ENCODE peak calls at places on chromosomes 13 and 19, in four cellular contexts. E is PC-9, B is IMR-90, A is cardiac fibroblast. V is an unnamed sample.

GRCh38 chr13:43805071-43805468 is 18.3 kb upstream of the ENOX1 start:
- DNase-seq in E (peak), B (peak), A (peak), V (peak)

GRCh38 chr13:31049833-31050232 is 111.9 kb downstream of the HSPH1 start:
- DNase-seq in E (no peak), B (no peak), A (no peak), V (no peak)

GRCh38 chr13:21625366-21625765 is 21.4 kb upstream of the MICU2 start:
- DNase-seq in E (no peak), B (peak), A (peak), V (peak)

GRCh38 chr13:113964251-113964995 is 9.5 kb downstream of the C13orf46 start:
- DNase-seq in B (no peak), E (no peak), A (no peak), V (no peak)

GRCh38 chr13:34833562-34834182 is 108.4 kb upstream of the NBEA start:
- DNase-seq in E (no peak), A (peak), B (peak), V (peak)

GRCh38 chr19:1211494-1212234 is 6.1 kb downstream of the STK11 start:
- DNase-seq in B (no peak), E (no peak), A (no peak), V (no peak)

GRCh38 chr13:110305949-110306339 is 1.0 kb downstream of the COL4A1 start:
- DNase-seq in E (no peak), A (peak), B (no peak), V (peak)

GRCh38 chr13:29386246-29386645 is 209.2 kb downstream of the SLC7A1 start:
- DNase-seq in A (no peak), E (no peak), B (no peak), V (no peak)

GRCh38 chr19:480016-480855 is 16.1 kb upstream of the MADCAM1 start:
- DNase-seq in B (no peak), E (no peak), A (peak), V (peak)

GRCh38 chr13:91286317-91286716 is 61.2 kb upstream of the MIR17HG start:
- DNase-seq in A (no peak), B (no peak), E (no peak), V (no peak)

GRCh38 chr13:41565221-41565620 is 107.9 kb downstream of the RGCC start:
- DNase-seq in E (no peak), B (peak), A (peak), V (peak)

GRCh38 chr19:5897189-5897969 is 6.2 kb downstream of the NDUFA11 start:
- DNase-seq in E (no peak), B (no peak), A (no peak), V (no peak)

GRCh38 chr19:21604941-21605548 is 99.6 kb downstream of the ZNF429 start:
- DNase-seq in B (no peak), A (peak), E (no peak), V (no peak)

GRCh38 chr19:49689133-49690072 is at the start of gene ADM5:
- DNase-seq in B (no peak), E (no peak), A (no peak), V (no peak)

GRCh38 chr13:79423340-79423739 is 17.3 kb upstream of the RBM26 start:
- DNase-seq in A (no peak), B (no peak), E (no peak), V (no peak)

GRCh38 chr13:21048901-21049655 is 12.3 kb downstream of the LATS2 start:
- DNase-seq in A (no peak), B (no peak), E (no peak), V (no peak)

GRCh38 chr13:91351980-91352379 is 4.5 kb downstream of the MIR17HG start:
- DNase-seq in E (no peak), B (no peak), A (no peak), V (no peak)

GRCh38 chr13:59176775-59177174 is 987.0 kb downstream of the DIAPH3 start:
- DNase-seq in E (no peak), B (no peak), A (no peak), V (no peak)

GRCh38 chr19:43739836-43740235 is 14.9 kb downstream of the SMG9 start:
- DNase-seq in B (no peak), A (no peak), E (peak), V (no peak)

GRCh38 chr19:18053571-18054219 is 33.0 kb downstream of the IL12RB1 start:
- DNase-seq in A (peak), B (peak), E (peak), V (peak)

GRCh38 chr13:82947121-82948077 is 934.9 kb downstream of the SLITRK1 start:
- DNase-seq in A (no peak), B (peak), E (peak), V (peak)

GRCh38 chr19:411723-412355 is 2.9 kb upstream of the C2CD4C start:
- DNase-seq in A (no peak), E (no peak), B (no peak), V (no peak)

GRCh38 chr13:113105032-113105993 is at the start of gene F7:
- DNase-seq in E (peak), B (peak), A (peak), V (peak)

GRCh38 chr19:5974721-5975387 is 3.1 kb downstream of the RANBP3 start:
- DNase-seq in B (peak), A (no peak), E (no peak), V (no peak)

GRCh38 chr13:67018775-67019174 is 211.4 kb downstream of the PCDH9 start:
- DNase-seq in E (no peak), A (no peak), B (no peak), V (no peak)

GRCh38 chr19:4363571-4364304 is 20.4 kb downstream of the MPND start:
- DNase-seq in A (no peak), B (no peak), E (no peak), V (no peak)

GRCh38 chr19:4361152-4362037 is 18.0 kb downstream of the MPND start:
- DNase-seq in E (no peak), B (peak), A (no peak), V (no peak)

GRCh38 chr19:4360641-4361151 is 17.3 kb downstream of the MPND start:
- DNase-seq in A (no peak), B (no peak), E (no peak), V (no peak)

GRCh38 chr19:4362038-4362828 is 18.9 kb downstream of the MPND start:
- DNase-seq in E (no peak), B (no peak), A (no peak), V (no peak)

GRCh38 chr19:4362871-4363545 is 19.6 kb downstream of the MPND start:
- DNase-seq in B (no peak), E (no peak), A (no peak), V (no peak)
- TF ChIP-seq CTCF in B (peak), E (peak), A (peak), V (no peak)

DNA sequence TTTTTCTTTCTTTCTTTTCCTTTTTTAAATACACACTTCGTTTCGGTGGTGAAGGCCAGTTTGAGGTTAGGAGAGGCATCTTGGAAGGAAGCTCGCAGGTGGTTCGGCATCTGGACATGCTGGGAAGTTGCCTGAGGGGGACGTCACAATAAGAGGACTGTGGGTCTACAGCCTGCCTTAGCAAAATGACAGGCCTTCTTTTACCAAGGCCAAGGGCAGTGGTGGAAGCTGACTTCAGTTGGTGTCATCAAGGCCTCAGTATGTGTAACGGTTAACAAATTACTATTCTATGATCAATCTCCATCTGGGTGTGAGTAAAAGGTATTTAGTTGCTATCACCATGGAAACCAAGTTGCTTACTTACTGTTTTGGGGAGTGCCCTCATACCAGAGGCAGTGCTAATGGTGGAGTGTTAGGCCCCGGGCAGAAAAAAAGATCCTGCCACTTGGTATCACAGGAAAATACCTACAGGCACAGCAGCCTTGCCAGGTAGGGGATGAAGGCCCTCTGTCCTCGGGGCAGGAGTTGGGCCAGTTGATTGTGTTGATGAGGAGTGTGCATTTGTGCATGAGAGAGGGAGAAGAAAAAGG is 10.3 kb downstream of the ACTN4 start:
- DNase-seq in B (peak), E (peak), A (peak), V (peak)
- H3K4me3 ChIP-seq in B (no peak), E (peak), A (no peak), V (peak)

DNA sequence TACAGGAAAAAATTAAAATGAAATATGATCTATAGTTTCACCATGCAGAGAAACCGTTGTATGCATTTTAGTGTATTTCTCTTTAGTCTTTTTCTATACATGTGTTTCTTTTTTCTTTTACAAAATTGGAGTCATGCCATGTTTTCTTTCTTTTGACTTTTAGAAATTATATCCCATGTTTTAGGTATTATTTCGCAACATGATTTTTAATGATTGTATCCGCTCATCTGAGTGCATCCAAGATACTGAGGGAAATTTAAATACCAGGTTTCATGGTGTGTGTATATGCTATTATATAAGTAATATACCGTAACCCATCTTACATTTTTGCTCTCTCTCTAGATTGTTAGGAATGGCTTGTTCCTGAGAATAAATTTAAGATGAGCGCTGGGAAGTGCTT is 82.3 kb downstream of the GPR12 start:
- DNase-seq in E (no peak), B (no peak), A (no peak), V (no peak)
- TF ChIP-seq CTCF in E (no peak), B (no peak), A (no peak), V (no peak)

GRCh38 chr19:13633109-13633508 is 126.8 kb upstream of the CACNA1A start:
- DNase-seq in E (no peak), B (peak), A (peak), V (no peak)
- H3K4me3 ChIP-seq in E (no peak), B (no peak), A (no peak), V (no peak)